ENCODE peak calls at places on chromosome X, in eight cellular contexts. L, M, I, A, K, D, T and S are unnamed samples.

GRCh38 chrX:18545771-18546170 is 120.4 kb downstream of the CDKL5 start:
- DNase-seq in L (no peak), A (no peak), D (no peak), M (no peak), K (no peak), T (no peak), I (no peak), S (no peak)

GRCh38 chrX:9231491-9231890 is 197.6 kb upstream of the FAM9B start:
- DNase-seq in A (no peak), I (no peak), L (no peak), D (no peak), K (no peak), T (no peak), M (peak; percentile 33), S (no peak)

GRCh38 chrX:84339507-84340364 is 151.7 kb upstream of the RPS6KA6 start:
- DNase-seq in M (peak; percentile 6), I (no peak), K (no peak), D (no peak), L (peak; percentile 38), A (no peak), T (no peak), S (no peak)

GRCh38 chrX:1462596-1463251 is 10.0 kb upstream of the ASMTL start:
- DNase-seq in T (peak; percentile 60), A (peak; percentile 91), I (peak; percentile 36), L (no peak), M (peak; percentile 64), K (no peak), D (no peak), S (peak; percentile 26)

GRCh38 chrX:2766921-2767320 is 15.1 kb downstream of the XG start:
- DNase-seq in K (no peak), A (no peak), T (no peak), L (no peak), D (no peak), M (peak; percentile 8), I (no peak), S (no peak)

GRCh38 chrX:42195506-42195905 is 272.2 kb upstream of the CASK start:
- DNase-seq in I (no peak), L (peak; percentile 5), M (no peak), K (no peak), A (no peak), D (no peak), T (no peak), S (no peak)

GRCh38 chrX:136183175-136183574 is 35.8 kb downstream of the FHL1 start:
- DNase-seq in L (no peak), K (no peak), A (no peak), T (no peak), M (no peak), I (no peak), D (no peak), S (no peak)

GRCh38 chrX:136271300-136271699 is 20.1 kb upstream of the MAP7D3 start:
- DNase-seq in T (no peak), A (no peak), I (no peak), K (no peak), D (no peak), M (no peak), L (no peak), S (no peak)

GRCh38 chrX:154549766-154550165 is 2.3 kb downstream of the IKBKG start:
- DNase-seq in I (no peak), A (no peak), K (no peak), L (no peak), T (no peak), M (peak; percentile 77), D (no peak), S (no peak)

GRCh38 chrX:10749113-10749512 is 128.7 kb upstream of the MID1 start:
- DNase-seq in K (no peak), M (peak; percentile 14), T (no peak), L (no peak), I (no peak), D (no peak), A (no peak), S (no peak)

GRCh38 chrX:69313622-69314290 is 148.5 kb upstream of the PJA1 start:
- DNase-seq in I (no peak), T (no peak), L (no peak), A (no peak), D (no peak), M (no peak), K (no peak), S (no peak)

GRCh38 chrX:39398215-39398972 is 597.1 kb downstream of the MID1IP1 start:
- DNase-seq in T (no peak), L (no peak), D (no peak), M (no peak), A (no peak), I (no peak), K (no peak), S (no peak)

GRCh38 chrX:136662104-136662503 is 14.1 kb downstream of the CD40LG start:
- DNase-seq in L (no peak), I (no peak), M (no peak), D (no peak), T (no peak), A (no peak), K (no peak), S (no peak)

GRCh38 chrX:1502853-1503252 is 34.1 kb downstream of the P2RY8 start:
- DNase-seq in D (no peak), L (no peak), M (no peak), I (no peak), T (no peak), A (no peak), K (no peak), S (no peak)

GRCh38 chrX:110992611-110993010 is 103.4 kb upstream of the PAK3 start:
- DNase-seq in M (peak; percentile 13), A (peak; percentile 49), K (peak; percentile 3), L (peak; percentile 65), D (no peak), T (peak; percentile 3), I (no peak), S (no peak)

GRCh38 chrX:109710181-109710580 is 22.9 kb downstream of the ACSL4 start:
- DNase-seq in M (peak; percentile 17), I (no peak), L (no peak), T (no peak), D (no peak), A (no peak), K (no peak), S (no peak)
- H3K4me1 ChIP-seq in M (peaks cover 4% of the 10 kb centered on the region), I (peaks cover 27% of the 10 kb centered on the region), L (peaks cover 3% of the 10 kb centered on the region), T (peaks cover 4% of the 10 kb centered on the region), D (no peaks in the 10 kb centered on the region), A (peaks cover 15% of the 10 kb centered on the region), K (no peaks in the 10 kb centered on the region), S (peaks cover 8% of the 10 kb centered on the region)

GRCh38 chrX:56788229-56788628 is 59.2 kb downstream of the NBDY start:
- DNase-seq in M (peak; percentile 26), D (peak; percentile 5), I (peak; percentile 36), A (no peak), K (no peak), L (no peak), T (no peak), S (no peak)

GRCh38 chrX:56788717-56789122 is 59.7 kb downstream of the NBDY start:
- DNase-seq in K (no peak), A (peak; percentile 57), I (peak; percentile 71), T (no peak), D (no peak), L (no peak), M (peak; percentile 47), S (no peak)

GRCh38 chrX:56785442-56785841 is 56.4 kb downstream of the NBDY start:
- DNase-seq in L (no peak), T (no peak), M (no peak), A (no peak), D (peak; percentile 14), K (no peak), I (peak; percentile 21), S (no peak)

GRCh38 chrX:56787734-56788152 is 58.7 kb downstream of the NBDY start:
- DNase-seq in D (peak; percentile 4), K (no peak), L (peak; percentile 1), A (no peak), I (peak; percentile 52), M (no peak), T (no peak), S (no peak)

DNA sequence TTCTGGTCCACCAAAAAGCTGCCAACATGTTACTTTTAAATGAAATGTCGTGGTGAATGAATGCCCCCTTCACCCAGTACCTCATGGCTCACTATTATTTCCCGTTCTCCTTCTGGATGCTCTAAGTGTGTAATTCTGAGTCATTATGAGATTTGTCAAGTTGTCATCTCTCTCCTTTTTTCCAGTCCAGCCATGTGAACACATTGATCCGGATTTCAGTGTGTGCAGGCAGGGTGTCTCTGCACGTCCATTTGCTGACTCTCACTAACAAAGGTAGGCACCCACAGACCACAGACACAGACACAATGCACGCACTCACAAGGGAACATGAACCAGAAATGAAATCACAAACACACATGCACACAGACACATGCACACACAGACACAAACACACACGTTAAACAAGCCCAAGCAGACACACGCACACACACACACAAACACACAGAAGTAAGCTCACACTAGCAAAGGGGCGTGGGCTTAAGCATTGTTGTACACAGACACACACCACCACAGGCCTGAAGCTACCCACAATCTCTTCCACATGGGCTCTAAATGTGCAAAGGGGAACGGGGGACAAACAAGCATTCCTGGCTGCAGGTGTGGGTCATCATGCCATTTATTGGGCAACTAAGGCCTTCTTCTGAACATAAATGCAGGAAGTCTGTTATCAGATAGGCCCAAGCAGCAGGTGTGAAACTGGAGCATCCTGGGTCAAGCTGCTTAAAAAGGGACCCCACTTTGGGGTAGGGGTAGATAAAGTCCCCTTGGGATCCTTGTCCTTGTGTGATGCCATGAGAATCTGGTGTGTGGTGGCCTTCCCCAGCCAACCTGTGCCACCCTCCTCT is 58.1 kb downstream of the NBDY start:
- DNase-seq in M (no peak), L (no peak), D (peak; percentile 2), I (peak; percentile 20), A (no peak), T (no peak), K (no peak), S (no peak)
- H3K4me1 ChIP-seq in M (no peaks in the 10 kb centered on the region), L (peaks cover 6% of the 10 kb centered on the region), D (no peaks in the 10 kb centered on the region), I (no peaks in the 10 kb centered on the region), A (peaks cover 2% of the 10 kb centered on the region), T (no peaks in the 10 kb centered on the region), K (no peaks in the 10 kb centered on the region), S (no peaks in the 10 kb centered on the region)

GRCh38 chrX:49188468-49189076 is 2.4 kb upstream of the PRICKLE3 start:
- DNase-seq in L (no peak), T (no peak), A (no peak), K (no peak), D (no peak), I (no peak), M (no peak), S (no peak)
- H3K4me1 ChIP-seq in L (no peaks in the 10 kb centered on the region), T (no peaks in the 10 kb centered on the region), A (peaks cover 23% of the 10 kb centered on the region), K (peaks cover 11% of the 10 kb centered on the region), D (no peaks in the 10 kb centered on the region), I (peaks cover 28% of the 10 kb centered on the region), M (peaks cover 3% of the 10 kb centered on the region), S (no peaks in the 10 kb centered on the region)

GRCh38 chrX:17527135-17527701 is 152.2 kb downstream of the NHS start:
- DNase-seq in A (no peak), K (no peak), M (peak; percentile 35), L (peak; percentile 25), T (no peak), D (no peak), I (no peak), S (peak; percentile 60)

GRCh38 chrX:17531500-17531899 is 156.5 kb downstream of the NHS start:
- DNase-seq in A (no peak), T (no peak), K (no peak), I (no peak), D (no peak), L (no peak), M (no peak), S (no peak)

GRCh38 chrX:17527932-17528331 is 152.9 kb downstream of the NHS start:
- DNase-seq in I (no peak), L (peak; percentile 23), D (no peak), M (no peak), K (no peak), A (no peak), T (no peak), S (no peak)

GRCh38 chrX:17525762-17526555 is 151.0 kb downstream of the NHS start:
- DNase-seq in D (no peak), I (no peak), T (no peak), A (no peak), L (no peak), M (peak; percentile 62), K (no peak), S (no peak)

GRCh38 chrX:17529349-17529748 is 154.3 kb downstream of the NHS start:
- DNase-seq in T (no peak), A (no peak), D (no peak), I (no peak), M (no peak), K (no peak), L (no peak), S (no peak)
- H3K4me1 ChIP-seq in T (no peaks in the 10 kb centered on the region), A (no peaks in the 10 kb centered on the region), D (no peaks in the 10 kb centered on the region), I (peaks cover 3% of the 10 kb centered on the region), M (peaks cover 9% of the 10 kb centered on the region), K (peaks cover 6% of the 10 kb centered on the region), L (peaks cover 15% of the 10 kb centered on the region), S (peaks cover 2% of the 10 kb centered on the region)